ENCODE peak calls at places on chromosomes 6 and 20, in four cellular contexts. C is AG04449, V is breast epithelium, Y is right lobe of liver. R is an unnamed sample.

GRCh38 chr6:139546117-139546495 is 171.7 kb upstream of the CITED2 start:
- DNase-seq in C (no peak), V (no peak), Y (no peak), R (no peak)

GRCh38 chr6:127690092-127690491 is 113.1 kb downstream of the C6orf58 start:
- DNase-seq in C (no peak), V (no peak), Y (no peak), R (no peak)

GRCh38 chr6:16739329-16739801 is 21.9 kb downstream of the ATXN1 start:
- DNase-seq in C (peak), V (peak), Y (no peak), R (no peak)

GRCh38 chr20:44993343-44993742 is 27.0 kb downstream of the STK4 start:
- DNase-seq in C (no peak), V (no peak), Y (no peak), R (no peak)

GRCh38 chr20:49993301-49993751 is 10.5 kb downstream of the SNAI1 start:
- DNase-seq in C (no peak), V (no peak), Y (no peak), R (no peak)

GRCh38 chr6:53258076-53258773 is 90.5 kb downstream of the ELOVL5 start:
- DNase-seq in C (no peak), V (no peak), Y (no peak), R (no peak)

GRCh38 chr6:169315830-169316614 is 62.4 kb upstream of the THBS2 start:
- DNase-seq in C (no peak), V (no peak), Y (no peak), R (no peak)

GRCh38 chr20:52539891-52540290 is 348.3 kb upstream of the ZFP64 start:
- DNase-seq in C (no peak), V (no peak), Y (no peak), R (no peak)

GRCh38 chr6:152952866-152953509 is 29.9 kb downstream of the FBXO5 start:
- DNase-seq in C (no peak), V (no peak), Y (no peak), R (no peak)

GRCh38 chr20:41734506-41734945 is 116.3 kb upstream of the CHD6 start:
- DNase-seq in C (no peak), V (no peak), Y (peak), R (no peak)

GRCh38 chr6:15443119-15443518 is 197.2 kb downstream of the JARID2 start:
- DNase-seq in C (peak), V (no peak), Y (no peak), R (peak)

GRCh38 chr6:167667204-167668018 is 159.3 kb upstream of the AFDN start:
- DNase-seq in C (no peak), V (no peak), Y (no peak), R (no peak)

DNA sequence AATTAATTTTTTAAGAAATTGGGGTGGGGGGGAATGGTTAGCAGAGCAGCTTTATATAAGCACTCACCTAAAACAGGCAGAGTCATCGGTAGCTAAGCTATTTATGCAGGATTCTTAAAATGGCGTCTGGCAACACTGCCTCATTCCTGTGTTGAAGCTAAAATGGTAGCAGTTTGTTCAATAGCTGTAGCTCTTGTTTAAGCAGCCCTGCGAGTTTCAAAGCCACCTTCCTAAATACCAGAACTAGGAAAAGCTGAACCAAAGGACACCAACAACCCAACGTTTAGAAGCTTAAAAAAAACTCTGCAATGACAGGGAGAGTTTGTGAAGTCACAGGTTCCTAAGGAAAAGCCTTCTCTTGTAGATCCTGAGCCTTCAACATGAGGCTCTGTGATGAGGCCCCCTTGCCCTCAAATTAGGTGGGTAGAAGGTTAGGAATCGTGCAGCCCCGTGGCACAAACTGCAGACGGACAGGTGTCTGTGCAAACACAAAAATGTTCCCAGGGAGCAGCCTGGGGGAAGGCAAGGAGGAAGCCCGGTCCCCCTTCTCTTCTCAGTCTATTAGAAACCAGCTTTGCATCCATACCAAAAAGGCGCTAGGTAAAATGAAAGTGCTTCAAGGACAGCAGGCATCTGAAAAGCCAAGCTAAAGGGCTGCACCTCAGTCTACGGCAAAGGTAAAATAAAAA is 4.7 kb downstream of the ZMYND8 start:
- DNase-seq in C (no peak), V (no peak), Y (no peak), R (no peak)
- H3K4me3 ChIP-seq in C (peak), V (peak), Y (peak), R (no peak)

DNA sequence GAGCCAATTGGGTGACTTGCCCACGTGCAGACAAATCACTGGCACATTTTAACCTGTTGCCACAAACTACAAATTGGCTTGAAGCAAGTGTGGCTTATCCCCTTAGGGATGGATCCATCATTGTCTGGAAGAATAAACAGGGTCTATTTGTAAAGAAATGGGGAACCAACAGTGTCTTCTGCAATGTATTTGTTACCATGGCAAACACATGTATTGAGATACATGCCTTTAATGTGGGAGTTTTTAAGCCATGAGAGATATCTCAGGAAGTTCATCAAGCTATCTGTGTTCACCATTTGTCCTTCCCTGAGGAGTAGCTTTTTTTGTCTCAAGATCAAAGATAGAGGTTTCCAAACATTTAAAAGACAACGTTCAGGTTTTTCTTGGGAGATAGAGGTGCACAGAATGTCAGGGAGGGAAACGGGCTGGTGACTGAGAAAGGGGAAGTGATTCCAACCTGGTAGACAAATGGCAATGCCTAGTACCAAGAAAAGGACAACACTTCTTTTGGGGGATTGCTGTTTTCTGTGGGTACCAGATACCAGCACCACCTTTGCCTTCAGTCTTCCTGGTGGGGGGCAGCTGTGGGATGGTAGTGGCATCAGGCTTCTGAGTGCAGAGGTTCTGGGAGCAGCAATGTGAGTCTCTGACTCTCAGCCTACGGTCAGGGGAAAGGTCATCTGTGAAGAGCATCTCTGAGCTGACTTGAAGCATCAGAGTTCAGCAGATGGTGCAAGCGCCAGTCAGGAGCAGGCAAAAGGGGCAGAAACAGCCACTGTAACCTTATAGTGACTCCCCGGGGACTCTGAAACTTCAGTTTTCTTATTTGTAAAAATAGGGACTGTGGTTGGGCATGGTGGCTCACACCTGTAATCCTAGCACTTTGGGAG is 20.1 kb upstream of the BCAS1 start:
- DNase-seq in C (no peak), V (no peak), Y (no peak), R (no peak)
- H3K4me3 ChIP-seq in C (no peak), V (no peak), Y (no peak), R (no peak)

DNA sequence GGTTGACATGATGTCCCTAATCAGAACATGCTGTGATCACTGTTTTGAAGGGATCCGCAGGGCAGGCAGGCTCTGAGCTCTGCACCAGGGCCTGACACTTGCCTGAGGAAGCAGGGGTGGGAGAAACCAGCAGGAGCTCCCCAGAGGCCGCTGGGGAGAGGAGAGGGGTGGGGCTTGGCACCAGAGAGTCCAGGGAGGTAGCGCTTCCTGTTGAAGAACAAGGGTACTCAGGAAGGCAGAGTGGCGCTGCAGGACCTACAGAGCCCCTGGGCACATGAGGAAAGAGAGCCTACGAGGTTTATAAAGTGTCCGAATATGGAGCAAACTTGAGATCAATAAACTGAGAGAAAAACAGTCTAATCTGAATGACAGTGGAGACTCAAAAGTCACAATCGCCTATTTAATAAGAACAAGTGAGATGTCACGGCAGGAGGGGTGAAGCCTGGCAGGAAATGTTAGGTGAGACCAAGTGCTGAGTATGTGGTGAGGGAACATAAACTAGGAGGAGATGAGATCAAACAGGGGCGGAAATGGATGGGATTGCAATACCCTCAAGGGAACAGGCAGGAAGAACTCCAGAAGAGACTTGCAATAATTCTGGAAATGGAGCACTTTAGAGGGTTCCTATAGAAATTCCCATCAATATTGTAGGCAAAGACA is 5.8 kb upstream of the TBXT start:
- DNase-seq in C (no peak), V (no peak), Y (no peak), R (no peak)
- H3K4me3 ChIP-seq in C (no peak), V (no peak), Y (no peak), R (no peak)

DNA sequence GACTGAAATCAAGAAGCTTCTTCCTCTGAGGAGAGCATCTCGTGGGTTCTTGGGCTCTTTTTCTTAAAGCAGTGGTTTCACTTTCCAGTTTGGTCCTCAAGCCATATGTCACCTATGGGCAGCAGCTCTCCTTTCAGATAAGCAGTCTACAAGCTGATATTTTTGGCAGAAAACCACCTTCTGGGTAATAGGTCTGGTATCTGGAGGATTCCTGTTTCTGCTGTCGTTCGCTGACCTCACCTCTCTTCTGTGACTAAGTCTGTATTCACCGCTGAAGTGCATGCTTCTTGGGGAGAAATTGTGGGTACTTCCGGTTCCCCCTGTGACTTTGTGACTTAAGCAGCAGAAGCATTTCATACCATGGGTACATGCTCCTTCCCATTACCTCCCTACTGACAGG is 193.6 kb downstream of the EDN1 start:
- DNase-seq in C (peak), V (no peak), Y (no peak), R (peak)
- H3K4me3 ChIP-seq in C (peak), V (no peak), Y (no peak), R (peak)

GRCh38 chr6:31308845-31309175 is 36.9 kb upstream of the HLA-C start:
- DNase-seq in C (no peak), V (no peak), Y (no peak), R (no peak)
- H3K4me3 ChIP-seq in C (no peak), V (peak), Y (no peak), R (no peak)

DNA sequence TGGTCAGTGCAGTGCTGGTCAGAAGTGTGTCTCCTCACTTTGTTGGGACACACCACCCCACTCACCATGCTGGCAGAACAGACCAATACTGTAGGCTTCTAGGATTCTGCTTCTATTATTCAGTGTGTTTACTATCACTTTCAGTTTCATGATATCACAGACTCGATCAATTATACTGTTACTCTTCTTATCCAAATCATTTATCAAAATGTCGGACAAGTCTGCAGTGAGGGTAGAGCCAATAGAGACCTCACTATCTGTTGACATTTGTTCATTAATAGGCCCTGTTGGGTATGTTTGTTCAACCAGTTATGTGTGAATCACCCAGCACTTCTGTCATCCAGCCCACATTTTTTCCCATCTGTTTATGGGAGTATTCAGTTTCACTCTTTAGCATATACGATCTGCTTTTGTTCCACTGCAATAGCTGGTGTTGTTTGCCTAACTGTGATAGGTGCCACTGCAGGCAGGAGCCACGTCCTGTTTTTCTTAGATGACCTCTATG is 140.1 kb downstream of the NRN1 start:
- DNase-seq in C (peak), V (no peak), Y (no peak), R (peak)
- H3K4me3 ChIP-seq in C (peak), V (peak), Y (peak), R (no peak)

R was measured in BJ.